ENCODE peak calls at places on chromosomes 16 and 17, in seven cellular contexts. N is IMR-90; D is BJ; M is SJSA1; Q is right atrium auricular region; S is effector memory CD4-positive, alpha-beta T cell; A is adrenal gland. U is an unnamed sample.

GRCh38 chr16:62853887-62854286 is 817.6 kb upstream of the CDH8 start:
- DNase-seq in N (no peak), Q (no peak), D (no peak), A (no peak), S (no peak), M (no peak), U (no peak)

GRCh38 chr17:56675876-56676660 is 82.6 kb downstream of the NOG start:
- DNase-seq in N (no peak), Q (no peak), A (no peak), S (no peak), D (no peak), M (no peak), U (no peak)

GRCh38 chr16:81482329-81483063 is 37.9 kb downstream of the CMIP start:
- DNase-seq in N (no peak), M (no peak), Q (no peak), D (no peak), S (no peak), A (no peak), U (no peak)

GRCh38 chr17:42560246-42560645 is 1.7 kb upstream of the COASY start:
- DNase-seq in Q (no peak), N (no peak), D (no peak), A (no peak), S (no peak), M (no peak), U (no peak)

GRCh38 chr16:88529596-88529995 is 40.6 kb upstream of the ZC3H18 start:
- DNase-seq in S (no peak), M (no peak), D (no peak), A (no peak), N (no peak), Q (no peak), U (no peak)

GRCh38 chr17:7215652-7216139 is 3.9 kb downstream of the DLG4 start:
- DNase-seq in N (peak; percentile 14), M (no peak), Q (no peak), S (no peak), D (no peak), A (peak; percentile 43), U (no peak)

GRCh38 chr17:34542700-34543336 is 36.6 kb upstream of the TMEM132E start:
- DNase-seq in M (no peak), A (no peak), D (no peak), Q (no peak), S (peak; percentile 31), N (no peak), U (no peak)

GRCh38 chr17:61551255-61551742 is 39.7 kb downstream of the NACA2 start:
- DNase-seq in D (peak; percentile 5), Q (no peak), N (peak; percentile 67), A (no peak), S (no peak), M (no peak), U (no peak)

GRCh38 chr17:29929544-29930398 is at the start of gene SSH2:
- DNase-seq in S (peak; percentile 78), N (peak; percentile 73), A (peak; percentile 85), Q (peak; percentile 83), M (peak; percentile 90), D (no peak), U (no peak)

GRCh38 chr17:17109896-17110295 is 67.6 kb downstream of the MPRIP start:
- DNase-seq in S (no peak), Q (no peak), A (no peak), N (no peak), D (no peak), M (no peak), U (no peak)

GRCh38 chr16:4892356-4893102 is 44.4 kb downstream of the PPL start:
- DNase-seq in M (no peak), S (no peak), Q (no peak), A (no peak), N (peak; percentile 48), D (peak; percentile 35), U (no peak)

GRCh38 chr17:2705888-2706795 is 5.4 kb downstream of the CLUH start:
- DNase-seq in M (no peak), N (no peak), Q (no peak), D (no peak), S (no peak), A (no peak), U (no peak)

GRCh38 chr17:17468217-17469010 is 8.4 kb upstream of the MED9 start:
- DNase-seq in N (no peak), M (no peak), A (peak; percentile 89), D (no peak), S (no peak), Q (no peak), U (no peak)

GRCh38 chr16:88784856-88785105 is 239 bp downstream of the PIEZO1 start:
- DNase-seq in D (no peak), A (no peak), N (no peak), M (no peak), Q (no peak), S (no peak), U (no peak)

GRCh38 chr16:75606507-75606906 is 16.6 kb downstream of the ADAT1 start:
- DNase-seq in Q (no peak), A (no peak), N (no peak), S (no peak), M (no peak), D (no peak), U (no peak)
- H3K36me3 ChIP-seq in Q (peaks cover 71% of the 10 kb centered on the region), A (no peaks in the 10 kb centered on the region), N (peaks cover 39% of the 10 kb centered on the region), S (peaks cover 61% of the 10 kb centered on the region), M (peaks cover 86% of the 10 kb centered on the region), D (peaks cover 5% of the 10 kb centered on the region), U (peaks cover 2% of the 10 kb centered on the region)

GRCh38 chr16:84270071-84270470 is 24.6 kb upstream of the WFDC1 start:
- DNase-seq in S (no peak), Q (no peak), M (no peak), N (no peak), D (no peak), A (no peak), U (no peak)

GRCh38 chr16:84271037-84271436 is 23.6 kb upstream of the WFDC1 start:
- DNase-seq in M (no peak), S (no peak), D (no peak), A (no peak), Q (no peak), N (no peak), U (no peak)

GRCh38 chr16:84270531-84270930 is 24.1 kb upstream of the WFDC1 start:
- DNase-seq in Q (no peak), M (no peak), D (no peak), S (no peak), A (no peak), N (no peak), U (no peak)

GRCh38 chr16:84272740-84273320 is 21.8 kb upstream of the WFDC1 start:
- DNase-seq in Q (no peak), D (no peak), N (no peak), A (no peak), M (no peak), S (no peak), U (no peak)

GRCh38 chr16:84271866-84272265 is 22.8 kb upstream of the WFDC1 start:
- DNase-seq in N (no peak), S (no peak), Q (no peak), D (no peak), A (no peak), M (no peak), U (no peak)
- H3K4me3 ChIP-seq in N (no peak overlapping the region), S (no peak overlapping the region), Q (no peak overlapping the region), D (no peak overlapping the region), A (no peak overlapping the region), M (no peak overlapping the region), U (no peak overlapping the region)

GRCh38 chr17:45227631-45228120 is 6.0 kb downstream of the FMNL1 start:
- DNase-seq in Q (no peak), A (no peak), D (no peak), S (no peak), N (no peak), M (no peak), U (no peak)
- H3K36me3 ChIP-seq in Q (no peaks in the 10 kb centered on the region), A (no peaks in the 10 kb centered on the region), D (no peaks in the 10 kb centered on the region), S (peaks cover 6% of the 10 kb centered on the region), N (no peaks in the 10 kb centered on the region), M (no peaks in the 10 kb centered on the region), U (no peaks in the 10 kb centered on the region)

GRCh38 chr16:6331770-6332169 is 1000.9 kb upstream of the RBFOX1 start:
- DNase-seq in M (no peak), A (no peak), Q (no peak), D (no peak), N (no peak), S (no peak), U (no peak)

DNA sequence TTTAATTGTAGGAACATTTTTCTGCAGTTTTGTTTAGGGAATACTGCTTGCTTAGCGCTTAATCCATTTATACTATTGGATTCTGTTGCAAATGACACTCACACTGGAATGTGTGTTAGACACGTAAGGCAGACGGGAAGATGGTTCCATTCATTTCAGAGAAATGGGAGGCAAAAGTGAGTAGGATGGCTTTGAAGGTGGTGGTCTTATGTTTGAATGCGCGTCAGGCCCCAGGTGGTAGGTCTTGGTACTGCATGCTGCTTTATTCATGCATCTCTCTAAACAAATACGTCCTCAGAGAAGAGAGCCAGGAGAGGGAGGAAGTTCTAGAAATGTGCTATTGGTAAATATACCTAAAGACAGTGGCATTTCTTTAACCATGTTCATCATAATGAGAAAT is 997.6 kb upstream of the RBFOX1 start:
- DNase-seq in D (no peak), S (no peak), A (no peak), Q (no peak), M (no peak), N (no peak), U (no peak)
- H3K4me3 ChIP-seq in D (no peak overlapping the region), S (no peak overlapping the region), A (no peak overlapping the region), Q (no peak overlapping the region), M (no peak overlapping the region), N (no peak overlapping the region), U (no peak overlapping the region)

GRCh38 chr16:27489906-27490305 is 59.8 kb downstream of the GTF3C1 start:
- DNase-seq in S (no peak), A (no peak), Q (no peak), D (no peak), N (no peak), M (no peak), U (no peak)

GRCh38 chr16:27486760-27487159 is 63.0 kb downstream of the GTF3C1 start:
- DNase-seq in Q (no peak), S (no peak), A (no peak), M (no peak), N (no peak), D (no peak), U (no peak)

GRCh38 chr16:27491894-27492587 is 57.7 kb downstream of the GTF3C1 start:
- DNase-seq in D (no peak), S (no peak), Q (no peak), A (no peak), N (no peak), M (no peak), U (no peak)

GRCh38 chr16:27486344-27486743 is 63.4 kb downstream of the GTF3C1 start:
- DNase-seq in A (no peak), D (no peak), S (no peak), Q (no peak), M (no peak), N (no peak), U (no peak)

DNA sequence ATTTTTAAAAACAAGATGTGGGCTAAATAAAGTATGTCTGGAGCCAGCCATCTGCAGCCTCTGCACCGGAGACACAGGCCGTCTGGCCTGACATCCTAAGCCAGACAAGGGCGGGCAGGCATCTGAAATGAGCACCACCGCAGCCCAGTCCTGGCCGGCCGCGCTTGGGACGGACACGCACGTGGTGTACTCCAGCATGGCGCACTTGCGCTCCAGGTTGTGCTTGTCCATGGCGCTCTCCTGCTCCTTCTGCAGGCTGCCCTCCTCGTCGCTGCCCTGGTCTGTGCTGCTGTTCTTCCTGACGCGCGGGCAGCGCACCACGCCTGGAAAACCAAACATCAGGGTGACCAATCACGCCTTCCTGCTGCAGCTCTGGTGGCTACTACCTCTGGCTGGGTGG is 60.3 kb downstream of the GTF3C1 start:
- DNase-seq in N (no peak), Q (no peak), M (no peak), D (no peak), S (no peak), A (no peak), U (no peak)
- H3K36me3 ChIP-seq in N (peaks cover 75% of the 10 kb centered on the region), Q (peaks cover 97% of the 10 kb centered on the region), M (peaks cover 98% of the 10 kb centered on the region), D (peaks cover 47% of the 10 kb centered on the region), S (peaks cover 85% of the 10 kb centered on the region), A (no peaks in the 10 kb centered on the region), U (peaks cover 4% of the 10 kb centered on the region)

GRCh38 chr16:2325181-2325580 is 15.3 kb downstream of the ABCA3 start:
- DNase-seq in A (no peak), Q (no peak), S (no peak), N (no peak), M (no peak), D (no peak), U (no peak)
- H3K4me3 ChIP-seq in A (no peak overlapping the region), Q (no peak overlapping the region), S (no peak overlapping the region), N (no peak overlapping the region), M (no peak overlapping the region), D (no peak overlapping the region), U (no peak overlapping the region)

U was measured in kidney epithelial cell.